ENCODE peak calls at places on chromosome 22, in seven cellular contexts. T is neuronal stem cell, M is mammary epithelial cell, O is PC-3, P is osteoblast, E is brain microvascular endothelial cell, U is ovary. I is an unnamed sample.

GRCh38 chr22:45435544-45436139 is 22.1 kb downstream of the RIBC2 start:
- DNase-seq in T (peak; percentile 80), M (peak; percentile 79), O (peak; percentile 83), P (peak; percentile 98), E (peak; percentile 87), U (peak; percentile 93), I (peak; percentile 89)

GRCh38 chr22:49928185-49928495 is 9.7 kb downstream of the CRELD2 start:
- DNase-seq in T (no peak), M (no peak), O (no peak), P (no peak), E (no peak), U (no peak), I (no peak)

GRCh38 chr22:46828323-46829139 is 66.1 kb downstream of the TBC1D22A start:
- DNase-seq in T (no peak), M (no peak), O (peak; percentile 30), P (no peak), E (no peak), U (no peak), I (no peak)

GRCh38 chr22:44231229-44231628 is 50.5 kb downstream of the PARVG start:
- DNase-seq in T (no peak), M (no peak), O (no peak), P (no peak), E (no peak), U (no peak), I (no peak)

GRCh38 chr22:45318168-45318557 is 8.4 kb downstream of the FAM118A start:
- DNase-seq in T (no peak), M (peak; percentile 79), O (no peak), P (peak; percentile 93), E (peak; percentile 97), U (peak; percentile 89), I (peak; percentile 92)

GRCh38 chr22:44362249-44363040 is 49.7 kb upstream of the SHISAL1 start:
- DNase-seq in T (no peak), M (no peak), O (peak; percentile 30), P (peak; percentile 58), E (no peak), U (peak; percentile 17), I (no peak)

GRCh38 chr22:27959335-27960090 is 40.5 kb upstream of the PITPNB start:
- DNase-seq in T (no peak), M (no peak), O (no peak), P (no peak), E (no peak), U (no peak), I (no peak)

GRCh38 chr22:49354516-49355205 is 473.0 kb downstream of the BRD1 start:
- DNase-seq in T (no peak), M (no peak), O (no peak), P (peak; percentile 36), E (no peak), U (no peak), I (no peak)

GRCh38 chr22:23011105-23011674 is 59.1 kb upstream of the GNAZ start:
- DNase-seq in T (no peak), M (no peak), O (no peak), P (peak; percentile 62), E (no peak), U (no peak), I (no peak)

GRCh38 chr22:34804588-34804987 is 261.4 kb upstream of the ISX start:
- DNase-seq in T (no peak), M (no peak), O (no peak), P (no peak), E (no peak), U (no peak), I (no peak)

GRCh38 chr22:38613588-38613987 is 42.6 kb downstream of the FAM227A start:
- DNase-seq in T (no peak), M (no peak), O (no peak), P (no peak), E (no peak), U (no peak), I (no peak)

GRCh38 chr22:45007247-45007945 is 2.4 kb downstream of the PHF21B start:
- DNase-seq in T (peak; percentile 86), M (peak; percentile 19), O (no peak), P (peak; percentile 96), E (peak; percentile 2), U (peak; percentile 80), I (no peak)

GRCh38 chr22:37340331-37341262 is 58.3 kb downstream of the CYTH4 start:
- DNase-seq in T (no peak), M (no peak), O (peak; percentile 0), P (peak; percentile 93), E (no peak), U (no peak), I (no peak)

GRCh38 chr22:36369922-36370781 is 17.6 kb downstream of the MYH9 start:
- DNase-seq in T (no peak), M (peak; percentile 74), O (no peak), P (peak; percentile 89), E (no peak), U (no peak), I (peak; percentile 62)

GRCh38 chr22:49299821-49300231 is 527.8 kb downstream of the BRD1 start:
- DNase-seq in T (no peak), M (no peak), O (no peak), P (no peak), E (no peak), U (no peak), I (peak; percentile 32)

GRCh38 chr22:36323182-36323854 is 64.4 kb downstream of the MYH9 start:
- DNase-seq in T (no peak), M (no peak), O (no peak), P (peak; percentile 83), E (peak; percentile 33), U (no peak), I (no peak)

GRCh38 chr22:37525073-37525745 is 6.0 kb upstream of the CARD10 start:
- DNase-seq in T (no peak), M (peak; percentile 94), O (peak; percentile 84), P (peak; percentile 97), E (peak; percentile 85), U (no peak), I (peak; percentile 95)

GRCh38 chr22:17234144-17234623 is 14.9 kb upstream of the ADA2 start:
- DNase-seq in T (peak; percentile 59), M (no peak), O (no peak), P (peak; percentile 39), E (no peak), U (no peak), I (no peak)

GRCh38 chr22:27982106-27982505 is 63.0 kb upstream of the PITPNB start:
- DNase-seq in T (no peak), M (no peak), O (no peak), P (no peak), E (no peak), U (no peak), I (peak; percentile 25)

GRCh38 chr22:37925767-37926166 is 19.7 kb downstream of the MICALL1 start:
- DNase-seq in T (no peak), M (no peak), O (no peak), P (peak; percentile 52), E (no peak), U (no peak), I (no peak)

GRCh38 chr22:35198738-35199137 is 58.6 kb upstream of the HMGXB4 start:
- DNase-seq in T (no peak), M (no peak), O (no peak), P (no peak), E (no peak), U (no peak), I (no peak)

GRCh38 chr22:45867906-45868555 is 108.9 kb downstream of the WNT7B start:
- DNase-seq in T (no peak), M (no peak), O (no peak), P (peak; percentile 62), E (no peak), U (no peak), I (peak; percentile 42)

GRCh38 chr22:31080164-31080847 is 812 bp upstream of the SMTN start:
- DNase-seq in T (no peak), M (no peak), O (no peak), P (peak; percentile 39), E (no peak), U (no peak), I (no peak)

GRCh38 chr22:50107529-50107928 is 17.7 kb downstream of the MOV10L1 start:
- DNase-seq in T (no peak), M (no peak), O (no peak), P (no peak), E (no peak), U (no peak), I (peak; percentile 26)

DNA sequence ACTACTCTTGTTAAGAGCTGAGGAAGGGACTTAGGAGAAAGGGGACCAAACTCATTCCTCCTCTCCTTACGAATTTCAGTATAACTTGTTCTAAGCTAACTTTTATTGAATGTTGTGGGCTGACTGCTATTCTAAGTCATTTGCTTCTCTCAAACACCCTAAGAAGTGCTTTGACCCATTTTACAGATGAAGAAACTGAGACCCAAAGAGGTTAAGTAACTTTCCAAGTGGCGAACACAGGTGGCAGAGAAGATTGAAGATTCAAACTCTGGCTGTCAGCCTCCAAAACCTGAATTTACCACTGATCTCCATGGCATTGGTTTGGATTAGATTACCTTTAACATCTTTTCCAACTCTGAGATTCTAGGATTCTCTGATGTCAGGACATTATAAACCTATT is 52.2 kb downstream of the TIMP3 start:
- DNase-seq in T (no peak), M (no peak), O (no peak), P (no peak), E (no peak), U (no peak), I (no peak)
- H3K4me3 ChIP-seq in T (no peak overlapping the region), M (no peak overlapping the region), O (no peak overlapping the region), P (no peak overlapping the region), E (no peak overlapping the region), U (no peak overlapping the region), I (no peak overlapping the region)

DNA sequence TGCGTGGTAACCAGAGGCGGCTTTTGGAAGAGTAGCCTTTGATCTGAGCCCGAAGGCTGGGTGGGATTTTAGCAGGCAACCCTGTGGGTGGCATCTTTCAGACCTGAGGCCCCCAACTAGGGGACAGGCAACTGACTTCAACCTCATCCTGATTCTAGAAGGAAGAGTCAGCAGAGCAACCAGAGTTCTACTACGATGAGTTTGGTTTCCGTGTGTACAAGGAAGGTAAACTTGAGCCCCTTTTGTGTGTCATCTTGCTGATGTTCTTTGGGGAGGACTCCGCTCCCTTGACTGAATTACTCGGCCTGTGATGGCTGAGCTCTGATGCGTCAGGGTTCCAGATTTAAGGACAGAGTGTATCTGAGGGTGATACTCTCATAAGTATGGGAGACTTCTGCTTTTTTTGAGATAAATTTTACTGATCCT is 31.6 kb downstream of the SGSM3 start:
- DNase-seq in T (no peak), M (no peak), O (no peak), P (no peak), E (no peak), U (no peak), I (no peak)
- H3K27ac ChIP-seq in T (no peak overlapping the region), M (no peak overlapping the region), O (no peak overlapping the region), P (no peak overlapping the region), E (no peak overlapping the region), U (no peak overlapping the region), I (no peak overlapping the region)

GRCh38 chr22:42805016-42805997 is 51.8 kb downstream of the ARFGAP3 start:
- DNase-seq in T (no peak), M (peak; percentile 71), O (no peak), P (no peak), E (no peak), U (peak; percentile 50), I (peak; percentile 57)
- H3K36me3 ChIP-seq in T (peaks cover 7% of the 10 kb centered on the region), M (peaks cover 6% of the 10 kb centered on the region), O (no peaks in the 10 kb centered on the region), P (peaks cover 84% of the 10 kb centered on the region), E (peaks cover 63% of the 10 kb centered on the region), U (no peaks in the 10 kb centered on the region), I (peaks cover 76% of the 10 kb centered on the region)

GRCh38 chr22:42693055-42693762 is 27.5 kb downstream of the A4GALT start:
- DNase-seq in T (no peak), M (no peak), O (no peak), P (peak; percentile 15), E (no peak), U (no peak), I (no peak)
- H3K4me3 ChIP-seq in T (no peak overlapping the region), M (no peak overlapping the region), O (no peak overlapping the region), P (no peak overlapping the region), E (no peak overlapping the region), U (no peak overlapping the region), I (no peak overlapping the region)

GRCh38 chr22:24553597-24554315 is 1.2 kb downstream of the GUCD1 start:
- DNase-seq in T (no peak), M (peak; percentile 16), O (no peak), P (peak; percentile 69), E (peak; percentile 7), U (peak; percentile 52), I (no peak)
- H3K27ac ChIP-seq in T (no peak overlapping the region), M (peak overlapping the region; percentile 74), O (no peak overlapping the region), P (peak overlapping the region; percentile 73), E (peak overlapping the region; percentile 85), U (no peak overlapping the region), I (peak overlapping the region; percentile 72)